ENCODE peak calls at places on chromosome 11, in ten cellular contexts. One of them, this sample, is unnamed.

GRCh38 chr11:9969068-9969467 is 305.2 kb downstream of the SWAP70 start:
- DNase-seq in uterus: no peak
- DNase-seq in naive thymus-derived CD4-positive, alpha-beta T cell: no peak
- DNase-seq in aorta: no peak
- DNase-seq in neural progenitor cell: no peak
- DNase-seq in trophoblast cell: no peak
- DNase-seq in mesendoderm: no peak
- DNase-seq in kidney: no peak
- DNase-seq in heart left ventricle: no peak
- DNase-seq in fibroblast of lung: no peak
- DNase-seq in this sample: no peak

GRCh38 chr11:2524446-2525165 is 79.8 kb downstream of the KCNQ1 start:
- DNase-seq in uterus: peak; percentile 7
- DNase-seq in naive thymus-derived CD4-positive, alpha-beta T cell: no peak
- DNase-seq in aorta: peak; percentile 54
- DNase-seq in neural progenitor cell: no peak
- DNase-seq in trophoblast cell: no peak
- DNase-seq in mesendoderm: no peak
- DNase-seq in kidney: peak; percentile 68
- DNase-seq in heart left ventricle: peak; percentile 47
- DNase-seq in fibroblast of lung: no peak
- DNase-seq in this sample: peak; percentile 26

GRCh38 chr11:73478737-73479347 is 102.6 kb downstream of the RELT start:
- DNase-seq in uterus: no peak
- DNase-seq in naive thymus-derived CD4-positive, alpha-beta T cell: no peak
- DNase-seq in aorta: no peak
- DNase-seq in neural progenitor cell: peak; percentile 40
- DNase-seq in trophoblast cell: peak; percentile 25
- DNase-seq in mesendoderm: peak; percentile 68
- DNase-seq in kidney: no peak
- DNase-seq in heart left ventricle: no peak
- DNase-seq in fibroblast of lung: peak; percentile 59
- DNase-seq in this sample: no peak

GRCh38 chr11:7600205-7600775 is 73.0 kb downstream of the CYB5R2 start:
- DNase-seq in uterus: no peak
- DNase-seq in naive thymus-derived CD4-positive, alpha-beta T cell: no peak
- DNase-seq in aorta: no peak
- DNase-seq in neural progenitor cell: no peak
- DNase-seq in trophoblast cell: peak; percentile 97
- DNase-seq in mesendoderm: peak; percentile 96
- DNase-seq in kidney: no peak
- DNase-seq in heart left ventricle: no peak
- DNase-seq in fibroblast of lung: peak; percentile 75
- DNase-seq in this sample: no peak

GRCh38 chr11:47002366-47002765 is 65.8 kb downstream of the CSTPP1 start:
- DNase-seq in uterus: no peak
- DNase-seq in naive thymus-derived CD4-positive, alpha-beta T cell: no peak
- DNase-seq in aorta: no peak
- DNase-seq in neural progenitor cell: no peak
- DNase-seq in trophoblast cell: no peak
- DNase-seq in mesendoderm: no peak
- DNase-seq in kidney: no peak
- DNase-seq in heart left ventricle: no peak
- DNase-seq in fibroblast of lung: no peak
- DNase-seq in this sample: no peak

GRCh38 chr11:63508009-63508408 is 2.1 kb downstream of the LGALS12 start:
- DNase-seq in uterus: no peak
- DNase-seq in naive thymus-derived CD4-positive, alpha-beta T cell: no peak
- DNase-seq in aorta: no peak
- DNase-seq in neural progenitor cell: peak; percentile 71
- DNase-seq in trophoblast cell: no peak
- DNase-seq in mesendoderm: peak; percentile 96
- DNase-seq in kidney: no peak
- DNase-seq in heart left ventricle: no peak
- DNase-seq in fibroblast of lung: no peak
- DNase-seq in this sample: no peak

GRCh38 chr11:26649884-26650283 is 72.0 kb downstream of the SLC5A12 start:
- DNase-seq in uterus: no peak
- DNase-seq in naive thymus-derived CD4-positive, alpha-beta T cell: no peak
- DNase-seq in aorta: no peak
- DNase-seq in neural progenitor cell: peak; percentile 86
- DNase-seq in trophoblast cell: peak; percentile 95
- DNase-seq in mesendoderm: peak; percentile 83
- DNase-seq in kidney: no peak
- DNase-seq in heart left ventricle: no peak
- DNase-seq in fibroblast of lung: peak; percentile 81
- DNase-seq in this sample: no peak

GRCh38 chr11:63814383-63814736 is 1.1 kb downstream of the SPINDOC start:
- DNase-seq in uterus: no peak
- DNase-seq in naive thymus-derived CD4-positive, alpha-beta T cell: peak; percentile 6
- DNase-seq in aorta: no peak
- DNase-seq in neural progenitor cell: no peak
- DNase-seq in trophoblast cell: no peak
- DNase-seq in mesendoderm: no peak
- DNase-seq in kidney: no peak
- DNase-seq in heart left ventricle: no peak
- DNase-seq in fibroblast of lung: peak; percentile 9
- DNase-seq in this sample: no peak

GRCh38 chr11:70467196-70468085 is 69.1 kb downstream of the CTTN start:
- DNase-seq in uterus: no peak
- DNase-seq in naive thymus-derived CD4-positive, alpha-beta T cell: no peak
- DNase-seq in aorta: peak; percentile 86
- DNase-seq in neural progenitor cell: peak; percentile 80
- DNase-seq in trophoblast cell: peak; percentile 82
- DNase-seq in mesendoderm: peak; percentile 47
- DNase-seq in kidney: no peak
- DNase-seq in heart left ventricle: peak; percentile 77
- DNase-seq in fibroblast of lung: peak; percentile 58
- DNase-seq in this sample: no peak

GRCh38 chr11:104159356-104159755 is 4.6 kb downstream of the PDGFD start:
- DNase-seq in uterus: no peak
- DNase-seq in naive thymus-derived CD4-positive, alpha-beta T cell: no peak
- DNase-seq in aorta: no peak
- DNase-seq in neural progenitor cell: no peak
- DNase-seq in trophoblast cell: no peak
- DNase-seq in mesendoderm: no peak
- DNase-seq in kidney: no peak
- DNase-seq in heart left ventricle: no peak
- DNase-seq in fibroblast of lung: no peak
- DNase-seq in this sample: no peak

GRCh38 chr11:11036185-11037161 is 178.6 kb upstream of the ZBED5 start:
- DNase-seq in uterus: no peak
- DNase-seq in naive thymus-derived CD4-positive, alpha-beta T cell: peak; percentile 55
- DNase-seq in aorta: no peak
- DNase-seq in neural progenitor cell: peak; percentile 86
- DNase-seq in trophoblast cell: peak; percentile 97
- DNase-seq in mesendoderm: peak; percentile 91
- DNase-seq in kidney: no peak
- DNase-seq in heart left ventricle: no peak
- DNase-seq in fibroblast of lung: peak; percentile 74
- DNase-seq in this sample: peak; percentile 16

GRCh38 chr11:48019230-48019584 is 38.8 kb downstream of the PTPRJ start:
- DNase-seq in uterus: no peak
- DNase-seq in naive thymus-derived CD4-positive, alpha-beta T cell: no peak
- DNase-seq in aorta: no peak
- DNase-seq in neural progenitor cell: peak; percentile 70
- DNase-seq in trophoblast cell: no peak
- DNase-seq in mesendoderm: peak; percentile 54
- DNase-seq in kidney: no peak
- DNase-seq in heart left ventricle: no peak
- DNase-seq in fibroblast of lung: no peak
- DNase-seq in this sample: no peak
- H3K4me1 ChIP-seq in uterus: no peaks in the 10 kb centered on the region
- H3K4me1 ChIP-seq in naive thymus-derived CD4-positive, alpha-beta T cell: peaks cover 45% of the 10 kb centered on the region
- H3K4me1 ChIP-seq in aorta: no peaks in the 10 kb centered on the region
- H3K4me1 ChIP-seq in neural progenitor cell: peaks cover 59% of the 10 kb centered on the region
- H3K4me1 ChIP-seq in trophoblast cell: peaks cover 7% of the 10 kb centered on the region
- H3K4me1 ChIP-seq in mesendoderm: peaks cover 14% of the 10 kb centered on the region
- H3K4me1 ChIP-seq in kidney: peaks cover 15% of the 10 kb centered on the region
- H3K4me1 ChIP-seq in heart left ventricle: no peaks in the 10 kb centered on the region
- H3K4me1 ChIP-seq in fibroblast of lung: peaks cover 2% of the 10 kb centered on the region
- H3K4me1 ChIP-seq in this sample: peaks cover 67% of the 10 kb centered on the region

DNA sequence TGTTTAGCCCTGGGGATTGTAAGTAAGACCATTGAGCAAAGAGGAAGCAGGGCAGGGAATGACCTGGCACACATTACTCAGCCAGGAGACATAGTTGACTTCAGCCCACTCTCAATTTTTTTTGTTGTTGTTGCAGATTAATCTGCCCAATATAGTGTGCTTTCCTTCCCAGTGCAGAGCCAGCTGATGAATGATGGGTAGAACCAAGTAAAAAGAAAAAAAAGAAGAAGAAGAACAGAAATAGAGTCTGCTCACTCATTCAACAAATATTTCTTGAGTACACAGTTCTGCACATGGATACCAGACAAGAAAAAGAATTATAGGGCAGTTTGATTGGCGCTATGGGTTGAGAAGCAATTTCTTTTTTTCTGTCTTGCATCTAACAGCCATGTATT is 292.7 kb downstream of the ETS1 start:
- DNase-seq in uterus: no peak
- DNase-seq in naive thymus-derived CD4-positive, alpha-beta T cell: no peak
- DNase-seq in aorta: no peak
- DNase-seq in neural progenitor cell: no peak
- DNase-seq in trophoblast cell: no peak
- DNase-seq in mesendoderm: no peak
- DNase-seq in kidney: no peak
- DNase-seq in heart left ventricle: no peak
- DNase-seq in fibroblast of lung: peak; percentile 25
- DNase-seq in this sample: no peak
- H3K4me1 ChIP-seq in uterus: no peaks in the 10 kb centered on the region
- H3K4me1 ChIP-seq in naive thymus-derived CD4-positive, alpha-beta T cell: peaks cover 94% of the 10 kb centered on the region
- H3K4me1 ChIP-seq in aorta: peaks cover 6% of the 10 kb centered on the region
- H3K4me1 ChIP-seq in neural progenitor cell: no peaks in the 10 kb centered on the region
- H3K4me1 ChIP-seq in trophoblast cell: peaks cover 18% of the 10 kb centered on the region
- H3K4me1 ChIP-seq in mesendoderm: no peaks in the 10 kb centered on the region
- H3K4me1 ChIP-seq in kidney: peaks cover 10% of the 10 kb centered on the region
- H3K4me1 ChIP-seq in heart left ventricle: peaks cover 28% of the 10 kb centered on the region
- H3K4me1 ChIP-seq in fibroblast of lung: peaks cover 5% of the 10 kb centered on the region
- H3K4me1 ChIP-seq in this sample: peaks cover 96% of the 10 kb centered on the region

DNA sequence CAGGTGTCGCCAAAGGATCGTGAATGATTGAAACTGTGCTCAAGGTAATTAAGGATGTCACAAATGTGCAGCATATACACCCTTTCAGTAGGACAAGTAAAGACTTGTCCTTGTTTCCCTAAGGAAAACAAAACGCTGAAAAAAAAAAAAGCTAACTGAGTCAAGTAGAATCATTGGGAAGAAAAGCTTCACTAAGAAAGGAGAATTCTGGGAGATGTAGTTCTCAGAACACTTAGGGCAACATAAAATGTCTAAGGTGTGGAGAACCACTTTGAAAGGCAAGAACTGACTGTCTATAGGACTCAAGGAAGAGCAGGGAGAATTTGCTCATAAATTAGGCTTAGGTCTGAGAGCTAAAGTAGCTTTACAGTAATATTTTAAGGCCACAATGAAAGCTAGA is 2.9 kb upstream of the OR5T1 start:
- DNase-seq in uterus: no peak
- DNase-seq in naive thymus-derived CD4-positive, alpha-beta T cell: no peak
- DNase-seq in aorta: no peak
- DNase-seq in neural progenitor cell: no peak
- DNase-seq in trophoblast cell: no peak
- DNase-seq in mesendoderm: no peak
- DNase-seq in kidney: no peak
- DNase-seq in heart left ventricle: no peak
- DNase-seq in fibroblast of lung: no peak
- DNase-seq in this sample: no peak
- H3K4me1 ChIP-seq in uterus: no peaks in the 10 kb centered on the region
- H3K4me1 ChIP-seq in naive thymus-derived CD4-positive, alpha-beta T cell: no peaks in the 10 kb centered on the region
- H3K4me1 ChIP-seq in aorta: no peaks in the 10 kb centered on the region
- H3K4me1 ChIP-seq in neural progenitor cell: no peaks in the 10 kb centered on the region
- H3K4me1 ChIP-seq in trophoblast cell: no peaks in the 10 kb centered on the region
- H3K4me1 ChIP-seq in mesendoderm: no peaks in the 10 kb centered on the region
- H3K4me1 ChIP-seq in kidney: no peaks in the 10 kb centered on the region
- H3K4me1 ChIP-seq in heart left ventricle: no peaks in the 10 kb centered on the region
- H3K4me1 ChIP-seq in fibroblast of lung: no peaks in the 10 kb centered on the region
- H3K4me1 ChIP-seq in this sample: no peaks in the 10 kb centered on the region

GRCh38 chr11:65421204-65422103 is 1.1 kb upstream of the NEAT1 start:
- DNase-seq in uterus: peak; percentile 96
- DNase-seq in naive thymus-derived CD4-positive, alpha-beta T cell: peak; percentile 76
- DNase-seq in aorta: peak; percentile 96
- DNase-seq in neural progenitor cell: peak; percentile 39
- DNase-seq in trophoblast cell: peak; percentile 98
- DNase-seq in mesendoderm: peak; percentile 79
- DNase-seq in kidney: peak; percentile 97
- DNase-seq in heart left ventricle: peak; percentile 91
- DNase-seq in fibroblast of lung: peak; percentile 100
- DNase-seq in this sample: peak; percentile 82
- H3K4me1 ChIP-seq in uterus: peaks cover 7% of the 10 kb centered on the region
- H3K4me1 ChIP-seq in naive thymus-derived CD4-positive, alpha-beta T cell: peaks cover 30% of the 10 kb centered on the region
- H3K4me1 ChIP-seq in aorta: no peaks in the 10 kb centered on the region
- H3K4me1 ChIP-seq in neural progenitor cell: peaks cover 49% of the 10 kb centered on the region
- H3K4me1 ChIP-seq in trophoblast cell: peaks cover 48% of the 10 kb centered on the region
- H3K4me1 ChIP-seq in mesendoderm: peaks cover 43% of the 10 kb centered on the region
- H3K4me1 ChIP-seq in kidney: peaks cover 37% of the 10 kb centered on the region
- H3K4me1 ChIP-seq in heart left ventricle: peaks cover 40% of the 10 kb centered on the region
- H3K4me1 ChIP-seq in fibroblast of lung: peaks cover 38% of the 10 kb centered on the region
- H3K4me1 ChIP-seq in this sample: peaks cover 52% of the 10 kb centered on the region

This sample was measured in CD8-positive, alpha-beta memory T cell.